ENCODE peak calls at places on chromosomes 2 and 18, in seven cellular contexts. One of them, this sample, is unnamed. For H3K27me3 and H3K36me3, the result is how much of the 10 kb centered on the place peaks cover.

GRCh38 chr2:85353876-85354285 is 447 bp downstream of the RETSAT start:
- DNase-seq in lung: peak
- DNase-seq in neural progenitor cell: peak
- DNase-seq in breast epithelium: peak
- DNase-seq in naive thymus-derived CD4-positive, alpha-beta T cell: peak
- DNase-seq in left lung: peak
- DNase-seq in mammary epithelial cell: peak
- DNase-seq in this sample: peak

GRCh38 chr2:168555283-168555682 is 99.2 kb downstream of the CERS6 start:
- DNase-seq in naive thymus-derived CD4-positive, alpha-beta T cell: no peak
- DNase-seq in lung: no peak
- DNase-seq in breast epithelium: no peak
- DNase-seq in left lung: no peak
- DNase-seq in neural progenitor cell: no peak
- DNase-seq in mammary epithelial cell: no peak
- DNase-seq in this sample: no peak

GRCh38 chr2:158782616-158783015 is 12.5 kb upstream of the DAPL1 start:
- DNase-seq in breast epithelium: no peak
- DNase-seq in naive thymus-derived CD4-positive, alpha-beta T cell: no peak
- DNase-seq in left lung: no peak
- DNase-seq in mammary epithelial cell: peak
- DNase-seq in lung: no peak
- DNase-seq in neural progenitor cell: no peak
- DNase-seq in this sample: no peak

GRCh38 chr2:84526562-84526961 is 10.3 kb downstream of the DNAH6 start:
- DNase-seq in naive thymus-derived CD4-positive, alpha-beta T cell: no peak
- DNase-seq in mammary epithelial cell: no peak
- DNase-seq in lung: no peak
- DNase-seq in breast epithelium: no peak
- DNase-seq in neural progenitor cell: no peak
- DNase-seq in left lung: no peak
- DNase-seq in this sample: no peak

GRCh38 chr2:109446531-109447131 is 167.1 kb downstream of the SEPTIN10 start:
- DNase-seq in naive thymus-derived CD4-positive, alpha-beta T cell: no peak
- DNase-seq in mammary epithelial cell: no peak
- DNase-seq in left lung: peak
- DNase-seq in lung: no peak
- DNase-seq in neural progenitor cell: no peak
- DNase-seq in breast epithelium: no peak
- DNase-seq in this sample: no peak

GRCh38 chr18:13578400-13578799 is 148.0 kb downstream of the FAM210A start:
- DNase-seq in breast epithelium: no peak
- DNase-seq in naive thymus-derived CD4-positive, alpha-beta T cell: no peak
- DNase-seq in neural progenitor cell: no peak
- DNase-seq in lung: no peak
- DNase-seq in left lung: no peak
- DNase-seq in mammary epithelial cell: no peak
- DNase-seq in this sample: no peak

GRCh38 chr18:5455644-5456043 is 88.2 kb downstream of the EPB41L3 start:
- DNase-seq in lung: no peak
- DNase-seq in naive thymus-derived CD4-positive, alpha-beta T cell: no peak
- DNase-seq in breast epithelium: no peak
- DNase-seq in left lung: no peak
- DNase-seq in mammary epithelial cell: no peak
- DNase-seq in neural progenitor cell: no peak
- DNase-seq in this sample: no peak

GRCh38 chr2:41869542-41870256 is 178.1 kb upstream of the PKDCC start:
- DNase-seq in lung: peak
- DNase-seq in left lung: peak
- DNase-seq in neural progenitor cell: peak
- DNase-seq in mammary epithelial cell: peak
- DNase-seq in breast epithelium: peak
- DNase-seq in naive thymus-derived CD4-positive, alpha-beta T cell: peak
- DNase-seq in this sample: peak

GRCh38 chr2:128467321-128467901 is 148.7 kb upstream of the HS6ST1 start:
- DNase-seq in lung: peak
- DNase-seq in breast epithelium: no peak
- DNase-seq in neural progenitor cell: peak
- DNase-seq in left lung: no peak
- DNase-seq in mammary epithelial cell: no peak
- DNase-seq in naive thymus-derived CD4-positive, alpha-beta T cell: no peak
- DNase-seq in this sample: no peak

GRCh38 chr2:235026649-235027557 is 75.1 kb downstream of the SH3BP4 start:
- DNase-seq in neural progenitor cell: no peak
- DNase-seq in left lung: no peak
- DNase-seq in naive thymus-derived CD4-positive, alpha-beta T cell: no peak
- DNase-seq in mammary epithelial cell: peak
- DNase-seq in lung: peak
- DNase-seq in breast epithelium: peak
- DNase-seq in this sample: peak

GRCh38 chr2:222423632-222424280 is 587 bp upstream of the SGPP2 start:
- DNase-seq in left lung: peak
- DNase-seq in mammary epithelial cell: peak
- DNase-seq in lung: peak
- DNase-seq in breast epithelium: no peak
- DNase-seq in naive thymus-derived CD4-positive, alpha-beta T cell: peak
- DNase-seq in neural progenitor cell: no peak
- DNase-seq in this sample: no peak

GRCh38 chr2:95317123-95317500 is 20.0 kb downstream of the KCNIP3 start:
- DNase-seq in neural progenitor cell: no peak
- DNase-seq in naive thymus-derived CD4-positive, alpha-beta T cell: no peak
- DNase-seq in breast epithelium: no peak
- DNase-seq in mammary epithelial cell: no peak
- DNase-seq in left lung: no peak
- DNase-seq in lung: no peak
- DNase-seq in this sample: peak

GRCh38 chr2:219350938-219351280 is 18.4 kb upstream of the RESP18 start:
- DNase-seq in mammary epithelial cell: no peak
- DNase-seq in left lung: no peak
- DNase-seq in neural progenitor cell: peak
- DNase-seq in breast epithelium: no peak
- DNase-seq in naive thymus-derived CD4-positive, alpha-beta T cell: no peak
- DNase-seq in lung: no peak
- DNase-seq in this sample: no peak

GRCh38 chr2:29215739-29216608 is 100.8 kb downstream of the CLIP4 start:
- DNase-seq in naive thymus-derived CD4-positive, alpha-beta T cell: no peak
- DNase-seq in neural progenitor cell: no peak
- DNase-seq in left lung: no peak
- DNase-seq in breast epithelium: no peak
- DNase-seq in mammary epithelial cell: no peak
- DNase-seq in lung: no peak
- DNase-seq in this sample: no peak

GRCh38 chr2:174796319-174796771 is 32.1 kb upstream of the CHRNA1 start:
- DNase-seq in left lung: no peak
- DNase-seq in naive thymus-derived CD4-positive, alpha-beta T cell: no peak
- DNase-seq in lung: no peak
- DNase-seq in neural progenitor cell: peak
- DNase-seq in mammary epithelial cell: no peak
- DNase-seq in breast epithelium: no peak
- DNase-seq in this sample: no peak

GRCh38 chr2:230124792-230125452 is 56.2 kb upstream of the SLC16A14 start:
- DNase-seq in left lung: peak
- DNase-seq in breast epithelium: no peak
- DNase-seq in mammary epithelial cell: no peak
- DNase-seq in naive thymus-derived CD4-positive, alpha-beta T cell: no peak
- DNase-seq in neural progenitor cell: no peak
- DNase-seq in lung: peak
- DNase-seq in this sample: no peak

GRCh38 chr2:101330253-101330921 is 21.9 kb upstream of the RNF149 start:
- DNase-seq in breast epithelium: no peak
- DNase-seq in naive thymus-derived CD4-positive, alpha-beta T cell: no peak
- DNase-seq in mammary epithelial cell: peak
- DNase-seq in neural progenitor cell: peak
- DNase-seq in left lung: peak
- DNase-seq in lung: no peak
- DNase-seq in this sample: peak

GRCh38 chr2:45739796-45740485 is 88.5 kb downstream of the PRKCE start:
- DNase-seq in breast epithelium: no peak
- DNase-seq in naive thymus-derived CD4-positive, alpha-beta T cell: no peak
- DNase-seq in lung: no peak
- DNase-seq in mammary epithelial cell: no peak
- DNase-seq in left lung: no peak
- DNase-seq in neural progenitor cell: peak
- DNase-seq in this sample: no peak

GRCh38 chr2:212299333-212299732 is 239.3 kb downstream of the ERBB4 start:
- DNase-seq in mammary epithelial cell: no peak
- DNase-seq in breast epithelium: no peak
- DNase-seq in lung: no peak
- DNase-seq in neural progenitor cell: no peak
- DNase-seq in left lung: no peak
- DNase-seq in naive thymus-derived CD4-positive, alpha-beta T cell: no peak
- DNase-seq in this sample: no peak

GRCh38 chr2:212294816-212295215 is 243.8 kb downstream of the ERBB4 start:
- DNase-seq in lung: no peak
- DNase-seq in naive thymus-derived CD4-positive, alpha-beta T cell: no peak
- DNase-seq in breast epithelium: no peak
- DNase-seq in left lung: no peak
- DNase-seq in mammary epithelial cell: no peak
- DNase-seq in neural progenitor cell: no peak
- DNase-seq in this sample: no peak

GRCh38 chr2:212295571-212295970 is 243.0 kb downstream of the ERBB4 start:
- DNase-seq in breast epithelium: no peak
- DNase-seq in neural progenitor cell: no peak
- DNase-seq in naive thymus-derived CD4-positive, alpha-beta T cell: no peak
- DNase-seq in left lung: no peak
- DNase-seq in mammary epithelial cell: no peak
- DNase-seq in lung: no peak
- DNase-seq in this sample: no peak

GRCh38 chr2:212299943-212300342 is 238.7 kb downstream of the ERBB4 start:
- DNase-seq in left lung: no peak
- DNase-seq in lung: no peak
- DNase-seq in naive thymus-derived CD4-positive, alpha-beta T cell: no peak
- DNase-seq in mammary epithelial cell: no peak
- DNase-seq in neural progenitor cell: no peak
- DNase-seq in breast epithelium: no peak
- DNase-seq in this sample: no peak
- H3K27me3 ChIP-seq in left lung: under half
- H3K27me3 ChIP-seq in lung: under half
- H3K27me3 ChIP-seq in naive thymus-derived CD4-positive, alpha-beta T cell: under half
- H3K27me3 ChIP-seq in mammary epithelial cell: under half
- H3K27me3 ChIP-seq in neural progenitor cell: under half
- H3K27me3 ChIP-seq in breast epithelium: under half
- H3K27me3 ChIP-seq in this sample: under half

GRCh38 chr2:131126436-131126835 is 21.3 kb downstream of the PLEKHB2 start:
- DNase-seq in left lung: no peak
- DNase-seq in breast epithelium: no peak
- DNase-seq in mammary epithelial cell: no peak
- DNase-seq in neural progenitor cell: no peak
- DNase-seq in naive thymus-derived CD4-positive, alpha-beta T cell: no peak
- DNase-seq in lung: no peak
- DNase-seq in this sample: no peak

GRCh38 chr2:131130298-131130596 is 25.1 kb downstream of the PLEKHB2 start:
- DNase-seq in breast epithelium: no peak
- DNase-seq in neural progenitor cell: no peak
- DNase-seq in mammary epithelial cell: no peak
- DNase-seq in lung: no peak
- DNase-seq in naive thymus-derived CD4-positive, alpha-beta T cell: no peak
- DNase-seq in left lung: no peak
- DNase-seq in this sample: no peak

GRCh38 chr2:131125195-131125757 is 20.1 kb downstream of the PLEKHB2 start:
- DNase-seq in left lung: no peak
- DNase-seq in lung: no peak
- DNase-seq in naive thymus-derived CD4-positive, alpha-beta T cell: no peak
- DNase-seq in neural progenitor cell: no peak
- DNase-seq in breast epithelium: no peak
- DNase-seq in mammary epithelial cell: no peak
- DNase-seq in this sample: no peak

GRCh38 chr2:131127076-131127475 is 21.9 kb downstream of the PLEKHB2 start:
- DNase-seq in left lung: no peak
- DNase-seq in lung: no peak
- DNase-seq in neural progenitor cell: no peak
- DNase-seq in mammary epithelial cell: no peak
- DNase-seq in breast epithelium: no peak
- DNase-seq in naive thymus-derived CD4-positive, alpha-beta T cell: no peak
- DNase-seq in this sample: no peak

GRCh38 chr2:131127979-131128378 is 22.8 kb downstream of the PLEKHB2 start:
- DNase-seq in neural progenitor cell: no peak
- DNase-seq in left lung: no peak
- DNase-seq in lung: no peak
- DNase-seq in breast epithelium: no peak
- DNase-seq in mammary epithelial cell: no peak
- DNase-seq in naive thymus-derived CD4-positive, alpha-beta T cell: no peak
- DNase-seq in this sample: no peak
- H3K36me3 ChIP-seq in neural progenitor cell: under half
- H3K36me3 ChIP-seq in left lung: under half
- H3K36me3 ChIP-seq in lung: under half
- H3K36me3 ChIP-seq in breast epithelium: under half
- H3K36me3 ChIP-seq in mammary epithelial cell: under half
- H3K36me3 ChIP-seq in naive thymus-derived CD4-positive, alpha-beta T cell: under half
- H3K36me3 ChIP-seq in this sample: under half

GRCh38 chr18:37481491-37481890 is 84.1 kb downstream of the CELF4 start:
- DNase-seq in left lung: no peak
- DNase-seq in naive thymus-derived CD4-positive, alpha-beta T cell: no peak
- DNase-seq in neural progenitor cell: no peak
- DNase-seq in lung: no peak
- DNase-seq in mammary epithelial cell: peak
- DNase-seq in breast epithelium: no peak
- DNase-seq in this sample: no peak

GRCh38 chr18:37483984-37484892 is 81.4 kb downstream of the CELF4 start:
- DNase-seq in left lung: no peak
- DNase-seq in naive thymus-derived CD4-positive, alpha-beta T cell: no peak
- DNase-seq in breast epithelium: no peak
- DNase-seq in neural progenitor cell: no peak
- DNase-seq in lung: no peak
- DNase-seq in mammary epithelial cell: no peak
- DNase-seq in this sample: no peak

GRCh38 chr18:37481058-37481457 is 84.5 kb downstream of the CELF4 start:
- DNase-seq in neural progenitor cell: peak
- DNase-seq in naive thymus-derived CD4-positive, alpha-beta T cell: no peak
- DNase-seq in left lung: no peak
- DNase-seq in breast epithelium: no peak
- DNase-seq in lung: no peak
- DNase-seq in mammary epithelial cell: no peak
- DNase-seq in this sample: no peak

GRCh38 chr18:37483221-37483971 is 82.2 kb downstream of the CELF4 start:
- DNase-seq in naive thymus-derived CD4-positive, alpha-beta T cell: no peak
- DNase-seq in lung: no peak
- DNase-seq in neural progenitor cell: peak
- DNase-seq in breast epithelium: no peak
- DNase-seq in mammary epithelial cell: peak
- DNase-seq in left lung: no peak
- DNase-seq in this sample: no peak

GRCh38 chr18:37482433-37482832 is 83.2 kb downstream of the CELF4 start:
- DNase-seq in breast epithelium: no peak
- DNase-seq in mammary epithelial cell: no peak
- DNase-seq in neural progenitor cell: no peak
- DNase-seq in lung: no peak
- DNase-seq in left lung: no peak
- DNase-seq in naive thymus-derived CD4-positive, alpha-beta T cell: no peak
- DNase-seq in this sample: no peak
- H3K27me3 ChIP-seq in breast epithelium: under half
- H3K27me3 ChIP-seq in mammary epithelial cell: under half
- H3K27me3 ChIP-seq in neural progenitor cell: under half
- H3K27me3 ChIP-seq in lung: under half
- H3K27me3 ChIP-seq in left lung: half or more
- H3K27me3 ChIP-seq in naive thymus-derived CD4-positive, alpha-beta T cell: under half
- H3K27me3 ChIP-seq in this sample: under half

DNA sequence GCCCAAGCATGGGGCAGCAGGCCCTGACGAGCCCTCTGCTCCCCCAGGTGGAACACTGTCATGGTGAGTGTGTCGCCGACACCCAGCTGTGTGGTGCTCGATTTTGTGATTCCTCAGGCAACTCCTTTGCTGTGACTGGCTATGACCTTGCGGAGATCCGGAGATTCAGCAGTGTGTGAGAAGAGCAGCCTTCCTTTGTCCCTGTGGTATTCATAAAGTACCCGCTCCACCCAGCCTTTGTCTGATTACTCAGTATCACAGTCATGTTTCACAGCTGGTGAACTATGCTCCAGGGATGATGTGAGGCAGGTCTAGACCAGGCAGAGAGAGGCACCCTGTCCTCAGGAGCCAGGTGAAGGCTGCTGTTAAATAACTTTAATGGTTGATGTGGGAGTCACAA is 4.0 kb downstream of the WDR54 start:
- DNase-seq in naive thymus-derived CD4-positive, alpha-beta T cell: no peak
- DNase-seq in lung: no peak
- DNase-seq in breast epithelium: no peak
- DNase-seq in left lung: no peak
- DNase-seq in neural progenitor cell: no peak
- DNase-seq in mammary epithelial cell: peak
- DNase-seq in this sample: no peak
- H3K36me3 ChIP-seq in naive thymus-derived CD4-positive, alpha-beta T cell: under half
- H3K36me3 ChIP-seq in lung: under half
- H3K36me3 ChIP-seq in breast epithelium: under half
- H3K36me3 ChIP-seq in left lung: under half
- H3K36me3 ChIP-seq in neural progenitor cell: under half
- H3K36me3 ChIP-seq in mammary epithelial cell: under half
- H3K36me3 ChIP-seq in this sample: under half